ENCODE peak calls at places on chromosomes 1 and 21, in seven cellular contexts. U is psoas muscle, F is COR-L47, C is heart right ventricle, B is Kasumi-1, W is H54, D is DMS 273 treated with DMSO at 0.1 percent for 48 hours. R is an unnamed sample.

GRCh38 chr1:6732942-6733341 is 31.3 kb upstream of the DNAJC11 start:
- DNase-seq in U (no peak), F (no peak), C (no peak), B (no peak), W (no peak), D (no peak), R (no peak)

GRCh38 chr21:46151261-46151988 is 4.0 kb downstream of the FTCD start:
- DNase-seq in U (peak), F (no peak), C (no peak), B (no peak), W (no peak), D (no peak), R (no peak)

GRCh38 chr1:63892632-63893395 is 119.0 kb downstream of the ROR1 start:
- DNase-seq in U (no peak), F (no peak), C (no peak), B (no peak), W (no peak), D (no peak), R (no peak)

GRCh38 chr1:39407889-39408640 is 83.4 kb upstream of the BMP8A start:
- DNase-seq in U (no peak), F (no peak), C (no peak), B (no peak), W (no peak), D (no peak), R (no peak)

GRCh38 chr1:161195171-161195570 is 3.7 kb downstream of the ADAMTS4 start:
- DNase-seq in U (no peak), F (no peak), C (no peak), B (peak), W (no peak), D (no peak), R (no peak)

GRCh38 chr1:154405762-154406571 is 824 bp downstream of the IL6R start:
- DNase-seq in U (peak), F (no peak), C (peak), B (peak), W (peak), D (no peak), R (peak)

GRCh38 chr1:227915564-227916553 is 31.9 kb downstream of the WNT9A start:
- DNase-seq in U (no peak), F (peak), C (no peak), B (no peak), W (no peak), D (no peak), R (no peak)

GRCh38 chr1:232547938-232548484 is 81.9 kb downstream of the SIPA1L2 start:
- DNase-seq in U (no peak), F (no peak), C (no peak), B (no peak), W (no peak), D (no peak), R (no peak)

GRCh38 chr1:117598489-117598888 is 7.4 kb upstream of the TENT5C start:
- DNase-seq in U (no peak), F (no peak), C (no peak), B (no peak), W (no peak), D (no peak), R (no peak)

GRCh38 chr1:1058921-1059493 is 15.1 kb downstream of the RNF223 start:
- DNase-seq in U (no peak), F (no peak), C (no peak), B (no peak), W (peak), D (no peak), R (no peak)

GRCh38 chr1:206955476-206956312 is 9.4 kb upstream of the PIGR start:
- DNase-seq in U (no peak), F (no peak), C (no peak), B (no peak), W (no peak), D (no peak), R (peak)

GRCh38 chr1:209403921-209404320 is 179.6 kb upstream of the CAMK1G start:
- DNase-seq in U (no peak), F (no peak), C (no peak), B (no peak), W (no peak), D (no peak), R (no peak)

GRCh38 chr1:245810789-245811337 is 656.1 kb downstream of the KIF26B start:
- DNase-seq in U (no peak), F (peak), C (no peak), B (no peak), W (no peak), D (no peak), R (no peak)

GRCh38 chr1:32605711-32606424 is 44.5 kb downstream of the ZBTB8OS start:
- DNase-seq in U (no peak), F (no peak), C (no peak), B (no peak), W (no peak), D (no peak), R (no peak)

GRCh38 chr1:23099171-23099536 is 69.5 kb downstream of the LUZP1 start:
- DNase-seq in U (no peak), F (peak), C (no peak), B (no peak), W (no peak), D (no peak), R (no peak)

GRCh38 chr1:60063561-60063960 is 10.0 kb downstream of the C1orf87 start:
- DNase-seq in U (no peak), F (no peak), C (no peak), B (no peak), W (no peak), D (no peak), R (no peak)

GRCh38 chr1:6859415-6860343 is 74.4 kb downstream of the CAMTA1 start:
- DNase-seq in U (no peak), F (no peak), C (peak), B (no peak), W (peak), D (no peak), R (no peak)

GRCh38 chr1:244992833-244993232 is 128.5 kb upstream of the HNRNPU start:
- DNase-seq in U (no peak), F (no peak), C (no peak), B (no peak), W (no peak), D (no peak), R (no peak)

GRCh38 chr1:87473203-87473661 is 144.6 kb downstream of the LMO4 start:
- DNase-seq in U (no peak), F (no peak), C (no peak), B (no peak), W (no peak), D (no peak), R (peak)

GRCh38 chr21:29658177-29658933 is 281.4 kb downstream of the GRIK1 start:
- DNase-seq in U (no peak), F (no peak), C (no peak), B (no peak), W (no peak), D (no peak), R (no peak)

GRCh38 chr1:7535934-7536878 is 234.9 kb upstream of the VAMP3 start:
- DNase-seq in U (no peak), F (no peak), C (no peak), B (no peak), W (no peak), D (no peak), R (peak)

GRCh38 chr1:25609921-25610320 is 6.7 kb upstream of the MAN1C1 start:
- DNase-seq in U (no peak), F (no peak), C (no peak), B (no peak), W (no peak), D (no peak), R (no peak)

GRCh38 chr1:32337855-32338636 is 2.0 kb upstream of the MARCKSL1 start:
- DNase-seq in U (no peak), F (no peak), C (no peak), B (no peak), W (no peak), D (no peak), R (no peak)

GRCh38 chr1:233569636-233570035 is 44.3 kb upstream of the KCNK1 start:
- DNase-seq in U (no peak), F (no peak), C (no peak), B (no peak), W (no peak), D (no peak), R (no peak)

GRCh38 chr1:46041551-46041950 is 90.9 kb downstream of the PIK3R3 start:
- DNase-seq in U (no peak), F (no peak), C (no peak), B (no peak), W (no peak), D (no peak), R (no peak)

GRCh38 chr1:8203056-8203455 is 114.9 kb upstream of the SLC45A1 start:
- DNase-seq in U (no peak), F (no peak), C (no peak), B (no peak), W (no peak), D (no peak), R (no peak)

R was measured in OCI-M1.